ENCODE peak calls at places on chromosomes 5 and 9, in four cellular contexts. D is spleen, K is heart left ventricle, C is HTR-8/SVneo. V is an unnamed sample.

GRCh38 chr5:912356-913091 is 19.8 kb downstream of the TRIP13 start:
- DNase-seq in D (no peak), K (no peak), C (peak; percentile 78), V (no peak)

GRCh38 chr5:172403191-172403794 is 51.0 kb downstream of the SH3PXD2B start:
- DNase-seq in K (peak; percentile 86), C (no peak), D (no peak), V (peak; percentile 88)

GRCh38 chr5:36691993-36692392 is 85.6 kb downstream of the SLC1A3 start:
- DNase-seq in K (peak; percentile 53), C (no peak), D (no peak), V (no peak)

GRCh38 chr9:34759432-34760134 is 49.6 kb upstream of the CCL21 start:
- DNase-seq in C (no peak), K (no peak), D (no peak), V (no peak)

GRCh38 chr5:14871084-14871572 is 450 bp downstream of the ANKH start:
- DNase-seq in K (peak; percentile 57), D (peak; percentile 89), C (peak; percentile 35), V (peak; percentile 59)

GRCh38 chr9:22098636-22099332 is 89.7 kb upstream of the CDKN2B start:
- DNase-seq in D (no peak), C (no peak), K (no peak), V (no peak)

GRCh38 chr5:117504245-117504644 is 929.6 kb upstream of the SEMA6A start:
- DNase-seq in K (no peak), C (no peak), D (no peak), V (no peak)

GRCh38 chr5:171336486-171337206 is 27.6 kb downstream of the TLX3 start:
- DNase-seq in K (no peak), C (peak; percentile 41), D (peak; percentile 49), V (no peak)

GRCh38 chr5:31197183-31197582 is 3.7 kb downstream of the CDH6 start:
- DNase-seq in D (no peak), K (no peak), C (peak; percentile 42), V (no peak)